ENCODE peak calls at places on chromosome 18, in ten cellular contexts. Q is IMR-90; R is T47D; V is heart right ventricle; F is NCI-H524; T is foreskin melanocyte; Z is activated T-helper 9 cell treated with anti-CD3 and anti-CD28 coated beads, Interleukin-2, amount 50 U/mL, for 16 hours; K is EL; C is HEK293T; M is A172. J is an unnamed sample.

GRCh38 chr18:45248240-45248903 is 366.9 kb upstream of the SLC14A2 start:
- DNase-seq in Q (peak; percentile 81), R (no peak), V (peak; percentile 62), F (no peak), T (no peak), Z (no peak), K (peak; percentile 56), C (no peak), M (peak; percentile 30), J (no peak)

GRCh38 chr18:51666717-51667320 is 469.3 kb upstream of the MEX3C start:
- DNase-seq in Q (no peak), R (peak; percentile 14), V (no peak), F (peak; percentile 82), T (no peak), Z (no peak), K (no peak), C (no peak), M (peak; percentile 1), J (peak; percentile 47)

GRCh38 chr18:48521723-48522122 is 17.1 kb upstream of the CTIF start:
- DNase-seq in Q (no peak), R (no peak), V (no peak), F (no peak), T (no peak), Z (no peak), K (no peak), C (no peak), M (no peak), J (no peak)

GRCh38 chr18:78734614-78734945 is 245.0 kb upstream of the SALL3 start:
- DNase-seq in Q (no peak), R (no peak), V (no peak), F (no peak), T (no peak), Z (no peak), K (no peak), C (no peak), M (no peak), J (no peak)

GRCh38 chr18:2901405-2901989 is 54.7 kb downstream of the EMILIN2 start:
- DNase-seq in Q (peak; percentile 22), R (no peak), V (no peak), F (no peak), T (no peak), Z (no peak), K (no peak), C (no peak), M (no peak), J (no peak)

GRCh38 chr18:60861575-60861974 is 471.7 kb upstream of the CDH20 start:
- DNase-seq in Q (no peak), R (no peak), V (no peak), F (no peak), T (no peak), Z (no peak), K (no peak), C (no peak), M (peak; percentile 4), J (peak; percentile 24)

GRCh38 chr18:35256947-35257346 is 16.1 kb downstream of the ZNF397 start:
- DNase-seq in Q (no peak), R (no peak), V (no peak), F (no peak), T (no peak), Z (no peak), K (no peak), C (no peak), M (no peak), J (no peak)

GRCh38 chr18:7369006-7369405 is 138.1 kb downstream of the LRRC30 start:
- DNase-seq in Q (no peak), R (no peak), V (peak; percentile 58), F (peak; percentile 9), T (no peak), Z (no peak), K (no peak), C (no peak), M (no peak), J (no peak)

GRCh38 chr18:24212939-24213338 is 74.1 kb downstream of the CABYR start:
- DNase-seq in Q (peak; percentile 96), R (no peak), V (no peak), F (no peak), T (no peak), Z (no peak), K (peak; percentile 92), C (no peak), M (peak; percentile 96), J (peak; percentile 94)

GRCh38 chr18:75161629-75162028 is 47.3 kb downstream of the PTGR3 start:
- DNase-seq in Q (no peak), R (peak; percentile 81), V (peak; percentile 28), F (no peak), T (no peak), Z (no peak), K (peak; percentile 23), C (no peak), M (peak; percentile 38), J (peak; percentile 15)

GRCh38 chr18:26133652-26134051 is at the start of gene PSMA8:
- DNase-seq in Q (no peak), R (no peak), V (peak; percentile 3), F (no peak), T (no peak), Z (peak; percentile 38), K (no peak), C (no peak), M (no peak), J (no peak)

GRCh38 chr18:36519358-36519757 is 221.8 kb downstream of the FHOD3 start:
- DNase-seq in Q (peak; percentile 52), R (no peak), V (no peak), F (no peak), T (no peak), Z (no peak), K (peak; percentile 72), C (no peak), M (peak; percentile 68), J (peak; percentile 15)

J was measured in MCF 10A.